ENCODE peak calls at places on chromosomes 13 and 19, in seven cellular contexts. One of them, this sample, is unnamed.

GRCh38 chr19:32483574-32483973 is 78.0 kb downstream of the DPY19L3 start:
- DNase-seq in testis: no peak
- DNase-seq in heart left ventricle: no peak
- DNase-seq in dorsolateral prefrontal cortex: no peak
- DNase-seq in GM23338: no peak
- DNase-seq in HFFc6: no peak
- DNase-seq in GM10248: no peak
- DNase-seq in this sample: no peak

GRCh38 chr19:45130888-45131615 is 29.7 kb downstream of the NKPD1 start:
- DNase-seq in GM10248: no peak
- DNase-seq in testis: peak; percentile 34
- DNase-seq in GM23338: no peak
- DNase-seq in dorsolateral prefrontal cortex: peak; percentile 30
- DNase-seq in heart left ventricle: no peak
- DNase-seq in HFFc6: no peak
- DNase-seq in this sample: no peak

GRCh38 chr19:32373614-32374295 is 28.3 kb downstream of the ZNF507 start:
- DNase-seq in GM23338: no peak
- DNase-seq in heart left ventricle: no peak
- DNase-seq in GM10248: no peak
- DNase-seq in testis: no peak
- DNase-seq in dorsolateral prefrontal cortex: no peak
- DNase-seq in HFFc6: peak; percentile 99
- DNase-seq in this sample: no peak

GRCh38 chr13:41547253-41548000 is 90.1 kb downstream of the RGCC start:
- DNase-seq in dorsolateral prefrontal cortex: peak; percentile 92
- DNase-seq in testis: peak; percentile 69
- DNase-seq in heart left ventricle: peak; percentile 62
- DNase-seq in HFFc6: no peak
- DNase-seq in GM10248: no peak
- DNase-seq in GM23338: no peak
- DNase-seq in this sample: no peak

GRCh38 chr13:44834404-44834803 is 154.9 kb downstream of the NUFIP1 start:
- DNase-seq in GM23338: no peak
- DNase-seq in testis: no peak
- DNase-seq in heart left ventricle: no peak
- DNase-seq in HFFc6: no peak
- DNase-seq in GM10248: no peak
- DNase-seq in dorsolateral prefrontal cortex: no peak
- DNase-seq in this sample: no peak

GRCh38 chr13:87570669-87571068 is 100.5 kb upstream of the SLITRK5 start:
- DNase-seq in heart left ventricle: no peak
- DNase-seq in testis: no peak
- DNase-seq in HFFc6: no peak
- DNase-seq in dorsolateral prefrontal cortex: no peak
- DNase-seq in GM23338: peak; percentile 41
- DNase-seq in GM10248: no peak
- DNase-seq in this sample: no peak

GRCh38 chr19:4844348-4845179 is 13.1 kb upstream of the TICAM1 start:
- DNase-seq in GM10248: no peak
- DNase-seq in testis: no peak
- DNase-seq in dorsolateral prefrontal cortex: no peak
- DNase-seq in HFFc6: no peak
- DNase-seq in GM23338: no peak
- DNase-seq in heart left ventricle: peak; percentile 65
- DNase-seq in this sample: no peak

GRCh38 chr13:49240017-49240416 is 7.7 kb upstream of the CDADC1 start:
- DNase-seq in testis: peak; percentile 38
- DNase-seq in heart left ventricle: no peak
- DNase-seq in HFFc6: peak; percentile 25
- DNase-seq in dorsolateral prefrontal cortex: no peak
- DNase-seq in GM23338: peak; percentile 67
- DNase-seq in GM10248: no peak
- DNase-seq in this sample: no peak

GRCh38 chr19:35251456-35251855 is 2.7 kb downstream of the LSR start:
- DNase-seq in heart left ventricle: no peak
- DNase-seq in HFFc6: no peak
- DNase-seq in GM10248: peak; percentile 5
- DNase-seq in dorsolateral prefrontal cortex: no peak
- DNase-seq in testis: no peak
- DNase-seq in GM23338: no peak
- DNase-seq in this sample: no peak

GRCh38 chr13:47038196-47038595 is 141.3 kb upstream of the HTR2A start:
- DNase-seq in HFFc6: no peak
- DNase-seq in GM23338: no peak
- DNase-seq in testis: no peak
- DNase-seq in heart left ventricle: no peak
- DNase-seq in dorsolateral prefrontal cortex: no peak
- DNase-seq in GM10248: no peak
- DNase-seq in this sample: no peak

GRCh38 chr19:19209372-19209771 is 2.4 kb upstream of the NCAN start:
- DNase-seq in HFFc6: no peak
- DNase-seq in dorsolateral prefrontal cortex: no peak
- DNase-seq in GM23338: no peak
- DNase-seq in GM10248: no peak
- DNase-seq in testis: no peak
- DNase-seq in heart left ventricle: no peak
- DNase-seq in this sample: no peak

GRCh38 chr13:102536695-102537485 is 59.9 kb upstream of the TPP2 start:
- DNase-seq in GM10248: no peak
- DNase-seq in heart left ventricle: peak; percentile 23
- DNase-seq in GM23338: no peak
- DNase-seq in HFFc6: no peak
- DNase-seq in testis: no peak
- DNase-seq in dorsolateral prefrontal cortex: no peak
- DNase-seq in this sample: no peak

GRCh38 chr13:110423689-110424302 is 116.7 kb downstream of the COL4A2 start:
- DNase-seq in dorsolateral prefrontal cortex: no peak
- DNase-seq in heart left ventricle: no peak
- DNase-seq in GM23338: no peak
- DNase-seq in HFFc6: no peak
- DNase-seq in GM10248: no peak
- DNase-seq in testis: no peak
- DNase-seq in this sample: no peak

GRCh38 chr19:5498817-5499535 is 43.8 kb downstream of the ZNRF4 start:
- DNase-seq in HFFc6: no peak
- DNase-seq in testis: no peak
- DNase-seq in heart left ventricle: no peak
- DNase-seq in GM10248: no peak
- DNase-seq in GM23338: peak; percentile 87
- DNase-seq in dorsolateral prefrontal cortex: no peak
- DNase-seq in this sample: no peak

GRCh38 chr19:2475018-2475701 is 767 bp upstream of the GADD45B start:
- DNase-seq in GM23338: peak; percentile 59
- DNase-seq in HFFc6: peak; percentile 54
- DNase-seq in heart left ventricle: peak; percentile 73
- DNase-seq in testis: peak; percentile 63
- DNase-seq in GM10248: peak; percentile 70
- DNase-seq in dorsolateral prefrontal cortex: no peak
- DNase-seq in this sample: no peak

GRCh38 chr19:5424192-5424973 is 30.8 kb upstream of the ZNRF4 start:
- DNase-seq in GM23338: no peak
- DNase-seq in testis: peak; percentile 54
- DNase-seq in HFFc6: no peak
- DNase-seq in GM10248: no peak
- DNase-seq in dorsolateral prefrontal cortex: no peak
- DNase-seq in heart left ventricle: no peak
- DNase-seq in this sample: no peak

GRCh38 chr19:30160996-30161655 is 211.1 kb upstream of the ZNF536 start:
- DNase-seq in testis: no peak
- DNase-seq in GM10248: no peak
- DNase-seq in HFFc6: no peak
- DNase-seq in heart left ventricle: no peak
- DNase-seq in GM23338: no peak
- DNase-seq in dorsolateral prefrontal cortex: no peak
- DNase-seq in this sample: no peak

GRCh38 chr19:41226874-41227390 is 7.9 kb downstream of the AXL start:
- DNase-seq in GM23338: no peak
- DNase-seq in testis: no peak
- DNase-seq in dorsolateral prefrontal cortex: no peak
- DNase-seq in HFFc6: no peak
- DNase-seq in GM10248: no peak
- DNase-seq in heart left ventricle: no peak
- DNase-seq in this sample: no peak

GRCh38 chr13:26517931-26518330 is 39.6 kb upstream of the WASF3 start:
- DNase-seq in dorsolateral prefrontal cortex: no peak
- DNase-seq in GM23338: no peak
- DNase-seq in heart left ventricle: no peak
- DNase-seq in HFFc6: no peak
- DNase-seq in testis: no peak
- DNase-seq in GM10248: no peak
- DNase-seq in this sample: no peak

GRCh38 chr19:1066748-1067340 is at the start of gene ARHGAP45:
- DNase-seq in heart left ventricle: no peak
- DNase-seq in HFFc6: no peak
- DNase-seq in GM10248: peak; percentile 87
- DNase-seq in GM23338: peak; percentile 68
- DNase-seq in dorsolateral prefrontal cortex: no peak
- DNase-seq in testis: no peak
- DNase-seq in this sample: no peak

GRCh38 chr19:54189020-54189667 is at the start of gene MBOAT7:
- DNase-seq in GM10248: peak; percentile 81
- DNase-seq in heart left ventricle: no peak
- DNase-seq in HFFc6: no peak
- DNase-seq in dorsolateral prefrontal cortex: no peak
- DNase-seq in testis: no peak
- DNase-seq in GM23338: no peak
- DNase-seq in this sample: no peak
- TF ChIP-seq CTCF in GM10248: peak; percentile 53
- TF ChIP-seq CTCF in heart left ventricle: no peak
- TF ChIP-seq CTCF in HFFc6: peak; percentile 59
- TF ChIP-seq CTCF in dorsolateral prefrontal cortex: no peak
- TF ChIP-seq CTCF in testis: no peak
- TF ChIP-seq CTCF in GM23338: peak; percentile 48
- TF ChIP-seq CTCF in this sample: no peak

GRCh38 chr19:29121684-29122083 is 91.3 kb downstream of the UQCRFS1 start:
- DNase-seq in HFFc6: no peak
- DNase-seq in GM23338: peak; percentile 66
- DNase-seq in testis: peak; percentile 25
- DNase-seq in GM10248: no peak
- DNase-seq in dorsolateral prefrontal cortex: no peak
- DNase-seq in heart left ventricle: no peak
- DNase-seq in this sample: peak; percentile 67
- TF ChIP-seq CTCF in HFFc6: peak; percentile 74
- TF ChIP-seq CTCF in GM23338: peak; percentile 66
- TF ChIP-seq CTCF in testis: peak; percentile 25
- TF ChIP-seq CTCF in GM10248: no peak
- TF ChIP-seq CTCF in dorsolateral prefrontal cortex: peak; percentile 41
- TF ChIP-seq CTCF in heart left ventricle: no peak
- TF ChIP-seq CTCF in this sample: peak; percentile 59

GRCh38 chr13:113002206-113002821 is 33.3 kb downstream of the MCF2L start:
- DNase-seq in dorsolateral prefrontal cortex: no peak
- DNase-seq in heart left ventricle: no peak
- DNase-seq in GM23338: peak; percentile 69
- DNase-seq in HFFc6: no peak
- DNase-seq in GM10248: no peak
- DNase-seq in testis: no peak
- DNase-seq in this sample: no peak
- TF ChIP-seq CTCF in dorsolateral prefrontal cortex: peak; percentile 37
- TF ChIP-seq CTCF in heart left ventricle: peak; percentile 16
- TF ChIP-seq CTCF in GM23338: peak; percentile 71
- TF ChIP-seq CTCF in HFFc6: peak; percentile 35
- TF ChIP-seq CTCF in GM10248: no peak
- TF ChIP-seq CTCF in testis: no peak
- TF ChIP-seq CTCF in this sample: peak; percentile 29

GRCh38 chr19:58305065-58305931 is at the start of gene ERVK3-1:
- DNase-seq in dorsolateral prefrontal cortex: peak; percentile 95
- DNase-seq in GM10248: peak; percentile 96
- DNase-seq in testis: peak; percentile 99
- DNase-seq in HFFc6: peak; percentile 97
- DNase-seq in GM23338: peak; percentile 99
- DNase-seq in heart left ventricle: peak; percentile 98
- DNase-seq in this sample: peak; percentile 93
- TF ChIP-seq CTCF in dorsolateral prefrontal cortex: peak; percentile 33
- TF ChIP-seq CTCF in GM10248: no peak
- TF ChIP-seq CTCF in testis: peak; percentile 53
- TF ChIP-seq CTCF in HFFc6: peak; percentile 44
- TF ChIP-seq CTCF in GM23338: no peak
- TF ChIP-seq CTCF in heart left ventricle: no peak
- TF ChIP-seq CTCF in this sample: peak; percentile 44

GRCh38 chr19:10420444-10421239 is at the start of gene PDE4A:
- DNase-seq in dorsolateral prefrontal cortex: no peak
- DNase-seq in testis: no peak
- DNase-seq in heart left ventricle: no peak
- DNase-seq in GM10248: peak; percentile 58
- DNase-seq in GM23338: peak; percentile 69
- DNase-seq in HFFc6: peak; percentile 24
- DNase-seq in this sample: peak; percentile 81
- TF ChIP-seq CTCF in dorsolateral prefrontal cortex: no peak
- TF ChIP-seq CTCF in testis: no peak
- TF ChIP-seq CTCF in heart left ventricle: no peak
- TF ChIP-seq CTCF in GM10248: peak; percentile 73
- TF ChIP-seq CTCF in GM23338: peak; percentile 69
- TF ChIP-seq CTCF in HFFc6: peak; percentile 78
- TF ChIP-seq CTCF in this sample: peak; percentile 79

This sample was measured in glutamatergic neuron.